ENCODE peak calls at places on chromosomes 4 and X, in five cellular contexts. J is T-cell; C is activated effector memory CD4-positive, alpha-beta T cell treated with anti-CD3 and anti-CD28 coated beads, Interleukin-2, amount 50 U/mL, for 16 hours; O is erythroblast; E is GM19239. I is an unnamed sample.
A peak's percentile ranks its signal among the peaks of the same experiment; 100 is the strongest.

GRCh38 chr4:154709550-154709949 is 34.2 kb upstream of the LRAT start:
- DNase-seq in J (no peak), C (no peak), O (no peak), E (no peak), I (no peak)

GRCh38 chr4:15006416-15007024 is 4.2 kb downstream of the CPEB2 start:
- DNase-seq in J (no peak), C (no peak), O (peak; percentile 15), E (no peak), I (no peak)

GRCh38 chrX:39577976-39578962 is 519.5 kb downstream of the BCOR start:
- DNase-seq in J (no peak), C (peak; percentile 80), O (no peak), E (peak; percentile 27), I (no peak)

GRCh38 chr4:119835511-119835910 is 206.9 kb upstream of the PDE5A start:
- DNase-seq in J (no peak), C (no peak), O (no peak), E (no peak), I (no peak)

GRCh38 chr4:187178084-187178483 is 454.4 kb upstream of the FAT1 start:
- DNase-seq in J (no peak), C (no peak), O (no peak), E (no peak), I (no peak)

GRCh38 chrX:39875834-39876625 is 221.7 kb downstream of the BCOR start:
- DNase-seq in J (no peak), C (no peak), O (no peak), E (no peak), I (no peak)

GRCh38 chrX:9341305-9342201 is 123.3 kb upstream of the TBL1X start:
- DNase-seq in J (peak; percentile 46), C (peak; percentile 84), O (peak; percentile 25), E (no peak), I (no peak)

GRCh38 chr4:13483142-13484044 is 747 bp downstream of the RAB28 start:
- DNase-seq in J (no peak), C (no peak), O (peak; percentile 68), E (peak; percentile 3), I (peak; percentile 62)

GRCh38 chrX:73785493-73785892 is 222.5 kb downstream of the CHIC1 start:
- DNase-seq in J (no peak), C (no peak), O (no peak), E (no peak), I (no peak)

GRCh38 chr4:7466904-7467303 is 32.2 kb upstream of the PSAPL1 start:
- DNase-seq in J (no peak), C (no peak), O (no peak), E (no peak), I (no peak)

GRCh38 chrX:130086414-130087207 is 23.7 kb downstream of the ELF4 start:
- DNase-seq in J (peak; percentile 69), C (peak; percentile 84), O (no peak), E (no peak), I (no peak)

GRCh38 chr4:125303058-125303457 is 11.7 kb upstream of the FAT4 start:
- DNase-seq in J (no peak), C (no peak), O (no peak), E (no peak), I (no peak)

GRCh38 chr4:108683479-108683878 is 33.1 kb downstream of the OSTC start:
- DNase-seq in J (no peak), C (no peak), O (peak; percentile 33), E (no peak), I (peak; percentile 23)

GRCh38 chrX:13235930-13236329 is 83.9 kb downstream of the ATXN3L start:
- DNase-seq in J (no peak), C (no peak), O (no peak), E (no peak), I (no peak)

GRCh38 chr4:153564630-153565525 is 98.7 kb downstream of the TMEM131L start:
- DNase-seq in J (no peak), C (no peak), O (peak; percentile 18), E (no peak), I (peak; percentile 55)

GRCh38 chr4:105088110-105088879 is 58.4 kb upstream of the TET2 start:
- DNase-seq in J (no peak), C (no peak), O (no peak), E (no peak), I (peak; percentile 78)

GRCh38 chr4:121648518-121648917 is 48.3 kb downstream of the ANXA5 start:
- DNase-seq in J (no peak), C (no peak), O (no peak), E (no peak), I (peak; percentile 77)

GRCh38 chr4:88006956-88007303 is 505 bp upstream of the PKD2 start:
- DNase-seq in J (no peak), C (no peak), O (no peak), E (no peak), I (peak; percentile 7)

GRCh38 chr4:1792832-1793495 is at the start of gene FGFR3:
- DNase-seq in J (no peak), C (peak; percentile 78), O (peak; percentile 68), E (peak; percentile 96), I (peak; percentile 94)

GRCh38 chrX:118181030-118181429 is 64.4 kb upstream of the KLHL13 start:
- DNase-seq in J (no peak), C (no peak), O (no peak), E (no peak), I (peak; percentile 4)

GRCh38 chr4:150280081-150280950 is 202.1 kb downstream of the DCLK2 start:
- DNase-seq in J (no peak), C (no peak), O (no peak), E (no peak), I (peak; percentile 79)

GRCh38 chr4:105808459-105809041 is 86.7 kb upstream of the NPNT start:
- DNase-seq in J (no peak), C (no peak), O (no peak), E (no peak), I (peak; percentile 27)

GRCh38 chr4:40423735-40424134 is 88.6 kb downstream of the CHRNA9 start:
- DNase-seq in J (no peak), C (no peak), O (no peak), E (no peak), I (peak; percentile 49)

GRCh38 chrX:107451754-107452153 is 2.3 kb downstream of the FRMPD3 start:
- DNase-seq in J (no peak), C (no peak), O (no peak), E (no peak), I (no peak)

GRCh38 chr4:48025005-48025404 is 8.4 kb downstream of the NIPAL1 start:
- DNase-seq in J (no peak), C (no peak), O (no peak), E (no peak), I (peak; percentile 21)

GRCh38 chrX:43166874-43167273 is 388.9 kb upstream of the PPP1R2C start:
- DNase-seq in J (no peak), C (no peak), O (no peak), E (no peak), I (no peak)

GRCh38 chrX:46686003-46686645 is 72.8 kb downstream of the SLC9A7 start:
- DNase-seq in J (no peak), C (peak; percentile 73), O (peak; percentile 4), E (no peak), I (peak; percentile 37)

I was measured in AG20443.